ENCODE peak calls at places on chromosomes 2 and 18, in six cellular contexts. T, O, N, F, A and I are unnamed samples.

GRCh38 chr2:45874324-45874723 is 222.8 kb downstream of the PRKCE start:
- DNase-seq in O (no peak), N (no peak), A (no peak), F (no peak), T (no peak), I (no peak)

GRCh38 chr2:240589850-240590525 is 3.5 kb downstream of the CAPN10 start:
- DNase-seq in F (no peak), O (no peak), T (no peak), A (no peak), N (no peak), I (no peak)

GRCh38 chr2:196174424-196174823 is 3.0 kb upstream of the STK17B start:
- DNase-seq in N (no peak), O (no peak), F (no peak), A (no peak), T (no peak), I (no peak)

GRCh38 chr18:48817021-48817461 is 133.7 kb downstream of the SMAD7 start:
- DNase-seq in A (no peak), N (no peak), T (no peak), F (no peak), O (no peak), I (no peak)

GRCh38 chr18:80246656-80247402 is 485 bp downstream of the PARD6G start:
- DNase-seq in F (no peak), A (peak), O (peak), T (peak), N (no peak), I (peak)

GRCh38 chr2:121662651-121663050 is 13.4 kb upstream of the CLASP1 start:
- DNase-seq in F (no peak), T (peak), A (no peak), N (no peak), O (no peak), I (no peak)

GRCh38 chr18:13464432-13465125 is 246.0 kb downstream of the LDLRAD4 start:
- DNase-seq in A (no peak), T (peak), O (peak), F (no peak), N (no peak), I (no peak)

GRCh38 chr2:166841152-166841551 is 47.1 kb upstream of the XIRP2 start:
- DNase-seq in F (no peak), T (no peak), O (no peak), N (no peak), A (no peak), I (no peak)

GRCh38 chr2:118148809-118149208 is 60.5 kb downstream of the INSIG2 start:
- DNase-seq in F (no peak), O (no peak), T (no peak), A (peak), N (no peak), I (no peak)

GRCh38 chr18:7568426-7568825 is 1.3 kb downstream of the PTPRM start:
- DNase-seq in N (no peak), T (no peak), F (no peak), A (peak), O (no peak), I (peak)

GRCh38 chr2:231530099-231531085 is at the start of gene NMUR1:
- DNase-seq in T (no peak), A (peak), O (peak), F (no peak), N (no peak), I (peak)

GRCh38 chr2:157746234-157746950 is 117.7 kb upstream of the ACVR1C start:
- DNase-seq in T (peak), A (peak), O (no peak), F (no peak), N (peak), I (no peak)

GRCh38 chr2:217698691-217699090 is 304.1 kb downstream of the TNS1 start:
- DNase-seq in N (no peak), O (no peak), F (no peak), A (no peak), T (no peak), I (no peak)

GRCh38 chr2:42585779-42586178 is 17.3 kb downstream of the MTA3 start:
- DNase-seq in F (no peak), A (no peak), T (peak), N (peak), O (no peak), I (no peak)